ENCODE peak calls at places on chromosomes 7 and 10, in eight cellular contexts. N, V, K, F, G, J, X and P are unnamed samples.

GRCh38 chr7:19102884-19103283 is 14.6 kb downstream of the TWIST1 start:
- DNase-seq in K (no peak), N (no peak), G (no peak), F (no peak), X (no peak), V (no peak), J (no peak), P (no peak)

GRCh38 chr10:110609592-110609991 is 34.5 kb upstream of the RBM20 start:
- DNase-seq in N (no peak), F (no peak), V (peak), K (no peak), G (no peak), X (peak), J (no peak), P (no peak)

GRCh38 chr7:95863-96260 is 96.5 kb upstream of the FAM20C start:
- DNase-seq in V (no peak), N (no peak), K (no peak), J (no peak), F (no peak), G (no peak), X (no peak), P (no peak)

GRCh38 chr10:91702586-91703088 is 69.8 kb upstream of the PPP1R3C start:
- DNase-seq in G (no peak), V (no peak), X (no peak), N (no peak), F (no peak), K (no peak), J (no peak), P (no peak)

GRCh38 chr7:105210721-105211205 is 178.0 kb downstream of the SRPK2 start:
- DNase-seq in V (peak), J (no peak), F (peak), N (no peak), G (no peak), K (peak), X (no peak), P (no peak)

GRCh38 chr7:1065263-1066260 is 21.2 kb downstream of the GPR146 start:
- DNase-seq in V (peak), N (peak), J (peak), G (peak), F (peak), K (peak), X (peak), P (peak)

GRCh38 chr7:132251327-132251659 is 325.0 kb downstream of the PLXNA4 start:
- DNase-seq in X (peak), N (no peak), J (peak), G (peak), V (no peak), F (peak), K (peak), P (no peak)

GRCh38 chr10:77603529-77603927 is 34.1 kb downstream of the KCNMA1 start:
- DNase-seq in V (peak), K (no peak), J (peak), N (no peak), F (peak), X (peak), G (no peak), P (peak)

GRCh38 chr7:150719960-150720891 is 3.8 kb downstream of the GIMAP1 start:
- DNase-seq in X (no peak), J (no peak), V (no peak), N (no peak), F (no peak), K (no peak), G (no peak), P (no peak)

GRCh38 chr7:150715738-150716137 is 675 bp upstream of the GIMAP1 start:
- DNase-seq in J (no peak), V (no peak), N (no peak), F (no peak), G (no peak), K (no peak), X (no peak), P (no peak)

GRCh38 chr7:150716368-150716767 is at the start of gene GIMAP1:
- DNase-seq in J (no peak), F (no peak), K (no peak), V (peak), X (no peak), N (no peak), G (no peak), P (no peak)

GRCh38 chr7:150716939-150717338 is 526 bp downstream of the GIMAP1 start:
- DNase-seq in F (no peak), X (no peak), K (no peak), G (no peak), J (no peak), V (peak), N (no peak), P (no peak)

DNA sequence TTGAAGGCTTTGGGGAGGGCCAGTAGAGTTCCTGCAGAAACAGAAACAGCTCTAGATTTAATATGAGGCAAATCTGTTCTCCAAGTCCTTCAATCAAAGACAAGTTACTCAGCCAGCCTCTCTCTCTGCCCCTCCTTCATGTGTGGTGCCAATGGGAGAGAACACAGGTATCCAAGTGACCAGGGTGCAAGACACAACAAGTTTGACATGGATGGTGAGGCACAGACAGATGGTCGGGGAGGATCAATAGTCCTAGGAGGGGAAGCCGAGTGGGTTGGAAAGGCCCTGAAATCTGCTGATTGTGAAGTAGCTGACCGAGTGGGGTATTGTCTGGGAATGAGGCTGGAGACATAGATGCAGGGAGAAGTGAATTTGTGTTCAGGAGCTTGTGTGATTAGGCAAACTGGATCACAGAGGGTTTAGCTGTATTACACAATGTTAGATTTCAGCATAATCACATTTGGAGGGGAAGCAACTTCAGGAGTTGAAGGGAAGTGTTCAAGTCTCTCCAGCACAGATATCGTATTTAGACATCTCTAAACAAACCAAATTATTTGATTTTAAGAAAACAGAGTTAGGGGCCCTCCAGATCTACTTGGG is 1.5 kb downstream of the GIMAP1 start:
- DNase-seq in V (peak), F (no peak), N (no peak), X (no peak), J (no peak), K (no peak), G (no peak), P (no peak)
- TF ChIP-seq POLR2A in V (no peak), F (no peak), N (no peak), X (no peak), J (no peak), K (no peak), G (no peak), P (no peak)

GRCh38 chr10:119441921-119442757 is 100.4 kb downstream of the RGS10 start:
- DNase-seq in J (no peak), V (no peak), K (peak), N (no peak), F (no peak), X (no peak), G (no peak), P (no peak)
- TF ChIP-seq POLR2A in J (no peak), V (no peak), K (no peak), N (peak), F (no peak), X (no peak), G (no peak), P (no peak)

DNA sequence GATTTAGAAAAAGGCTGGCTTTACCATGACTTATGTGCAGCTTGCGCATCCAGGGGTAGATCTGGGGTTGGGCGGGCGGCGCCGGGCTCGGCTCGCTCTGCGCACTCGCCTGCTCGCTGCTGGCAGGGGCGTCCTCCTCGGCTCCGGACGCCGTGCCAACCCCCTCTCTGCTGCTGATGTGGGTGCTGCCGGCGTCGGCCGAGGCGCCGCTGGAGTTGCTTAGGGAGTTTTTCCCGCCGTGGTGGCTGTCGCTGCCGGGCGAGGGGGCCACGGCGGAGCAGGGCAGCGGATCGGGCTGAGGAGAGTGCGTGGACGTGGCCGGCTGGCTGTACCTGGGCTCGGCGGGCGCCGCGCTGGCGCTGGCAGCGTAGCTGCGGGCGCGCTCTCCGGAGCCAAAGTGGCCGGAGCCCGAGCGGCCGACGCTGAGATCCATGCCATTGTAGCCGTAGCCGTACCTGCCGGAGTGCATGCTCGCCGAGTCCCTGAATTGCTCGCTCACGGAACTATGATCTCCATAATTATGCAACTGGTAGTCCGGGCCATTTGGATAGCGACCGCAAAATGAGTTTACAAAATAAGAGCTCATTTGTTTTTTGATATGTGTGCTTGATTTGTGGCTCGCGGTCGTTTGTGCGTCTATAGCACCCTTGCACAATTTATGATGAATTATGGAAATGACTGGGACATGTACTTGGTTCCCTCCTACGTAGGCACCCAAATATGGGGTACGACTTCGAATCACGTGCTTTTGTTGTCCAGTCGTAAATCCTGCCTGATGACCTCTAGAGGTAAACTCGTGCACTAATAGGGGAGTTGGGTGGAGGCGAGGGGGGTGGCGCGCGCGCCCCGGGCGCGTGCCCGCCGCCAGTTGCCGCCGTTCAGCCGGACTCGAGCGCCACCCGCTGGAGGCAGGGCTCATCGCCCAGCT is at the start of gene HOXA5:
- DNase-seq in V (peak), F (peak), X (peak), N (no peak), G (peak), J (peak), K (no peak), P (peak)
- TF ChIP-seq POLR2A in V (peak), F (no peak), X (no peak), N (no peak), G (peak), J (peak), K (no peak), P (peak)

GRCh38 chr7:151232272-151233110 is at the start of gene CHPF2:
- DNase-seq in V (peak), N (peak), F (peak), X (peak), G (peak), J (peak), K (peak), P (peak)
- TF ChIP-seq POLR2A in V (peak), N (peak), F (no peak), X (peak), G (peak), J (peak), K (peak), P (peak)

GRCh38 chr10:74058658-74059057 is 60.7 kb downstream of the VCL start:
- DNase-seq in G (no peak), X (peak), J (no peak), V (peak), K (no peak), F (no peak), N (no peak), P (no peak)

GRCh38 chr10:74051729-74052342 is 53.9 kb downstream of the VCL start:
- DNase-seq in X (peak), G (no peak), K (no peak), F (no peak), V (no peak), J (no peak), N (no peak), P (no peak)

GRCh38 chr10:74058071-74058470 is 60.2 kb downstream of the VCL start:
- DNase-seq in V (peak), N (no peak), J (no peak), K (no peak), F (no peak), X (no peak), G (no peak), P (no peak)

GRCh38 chr10:74056081-74056818 is 58.3 kb downstream of the VCL start:
- DNase-seq in X (peak), K (no peak), J (no peak), F (no peak), V (peak), N (no peak), G (no peak), P (no peak)

GRCh38 chr10:74055383-74056065 is 57.6 kb downstream of the VCL start:
- DNase-seq in J (no peak), V (no peak), X (no peak), K (no peak), N (no peak), G (no peak), F (no peak), P (no peak)
- TF ChIP-seq POLR2A in J (no peak), V (no peak), X (no peak), K (no peak), N (no peak), G (no peak), F (no peak), P (no peak)

GRCh38 chr10:101578803-101579515 is 9.1 kb downstream of the POLL start:
- DNase-seq in X (no peak), V (no peak), N (no peak), F (no peak), K (no peak), J (no peak), G (no peak), P (no peak)

GRCh38 chr10:101579516-101579870 is 8.6 kb downstream of the POLL start:
- DNase-seq in X (no peak), K (no peak), G (no peak), J (no peak), N (no peak), V (no peak), F (no peak), P (no peak)

GRCh38 chr10:101577121-101577871 is 10.8 kb downstream of the POLL start:
- DNase-seq in N (no peak), F (no peak), G (no peak), X (no peak), J (no peak), K (no peak), V (no peak), P (no peak)

GRCh38 chr10:101576229-101576863 is 11.7 kb downstream of the POLL start:
- DNase-seq in K (no peak), X (peak), V (no peak), G (no peak), J (no peak), N (no peak), F (no peak), P (no peak)

GRCh38 chr10:101578192-101578591 is 9.9 kb downstream of the POLL start:
- DNase-seq in K (no peak), J (no peak), X (no peak), N (no peak), G (no peak), F (no peak), V (no peak), P (no peak)
- TF ChIP-seq POLR2A in K (no peak), J (no peak), X (no peak), N (no peak), G (no peak), F (no peak), V (no peak), P (no peak)